ENCODE peak calls at places on chromosome 15, in nine cellular contexts. H is brain microvascular endothelial cell, K is amniotic stem cell, C is heart right ventricle, E is endothelial cell of umbilical vein, U is lung microvascular endothelial cell, Z is DMS153, V is fibroblast of pulmonary artery, X is ureter. Q is an unnamed sample.

GRCh38 chr15:57060799-57061198 is 142.4 kb downstream of the TCF12 start:
- DNase-seq in H (peak), K (peak), C (no peak), E (peak), U (peak), Z (no peak), V (peak), X (no peak), Q (no peak)

GRCh38 chr15:26391556-26392229 is 381.2 kb downstream of the GABRB3 start:
- DNase-seq in H (no peak), K (no peak), C (no peak), E (no peak), U (no peak), Z (no peak), V (no peak), X (no peak), Q (no peak)

GRCh38 chr15:99251436-99251821 is at the start of gene LRRC28:
- DNase-seq in H (no peak), K (no peak), C (no peak), E (no peak), U (no peak), Z (no peak), V (no peak), X (no peak), Q (no peak)

GRCh38 chr15:75861750-75862402 is 18.6 kb downstream of the UBE2Q2 start:
- DNase-seq in H (peak), K (no peak), C (no peak), E (no peak), U (no peak), Z (no peak), V (no peak), X (no peak), Q (no peak)

GRCh38 chr15:68528891-68529290 is 49.9 kb upstream of the CORO2B start:
- DNase-seq in H (peak), K (no peak), C (no peak), E (peak), U (peak), Z (peak), V (peak), X (no peak), Q (no peak)

GRCh38 chr15:32053717-32054116 is 23.4 kb downstream of the CHRNA7 start:
- DNase-seq in H (no peak), K (no peak), C (no peak), E (no peak), U (no peak), Z (no peak), V (no peak), X (no peak), Q (no peak)

GRCh38 chr15:38795471-38796245 is 231.0 kb upstream of the RASGRP1 start:
- DNase-seq in H (peak), K (peak), C (no peak), E (peak), U (no peak), Z (no peak), V (peak), X (no peak), Q (no peak)

GRCh38 chr15:45378149-45378912 is at the start of gene GATM:
- DNase-seq in H (peak), K (peak), C (peak), E (peak), U (peak), Z (peak), V (peak), X (peak), Q (no peak)

GRCh38 chr15:53031469-53031868 is 241.3 kb upstream of the ONECUT1 start:
- DNase-seq in H (no peak), K (no peak), C (no peak), E (no peak), U (no peak), Z (no peak), V (no peak), X (no peak), Q (no peak)

GRCh38 chr15:59437777-59438574 is at the start of gene FAM81A:
- DNase-seq in H (peak), K (peak), C (peak), E (peak), U (peak), Z (peak), V (peak), X (peak), Q (peak)

GRCh38 chr15:38842991-38843610 is 278.5 kb upstream of the RASGRP1 start:
- DNase-seq in H (no peak), K (no peak), C (no peak), E (peak), U (peak), Z (no peak), V (peak), X (no peak), Q (no peak)

GRCh38 chr15:92958105-92958504 is 58.0 kb downstream of the CHD2 start:
- DNase-seq in H (peak), K (no peak), C (no peak), E (no peak), U (no peak), Z (no peak), V (no peak), X (no peak), Q (no peak)